ENCODE peak calls at places on chromosome 1, in seven cellular contexts. D is pancreas; Z is CD4-positive, CD25-positive, alpha-beta regulatory T cell; S is CD8-positive, alpha-beta T cell; H is mesenchymal stem cell; C is IMR-90; G is MM.1S. P is an unnamed sample.

GRCh38 chr1:36729716-36730510 is 247.2 kb upstream of the CSF3R start:
- DNase-seq in S (no peak), G (no peak), D (no peak), Z (no peak), C (no peak), H (no peak), P (no peak)

GRCh38 chr1:159058751-159059150 is 17.8 kb downstream of the AIM2 start:
- DNase-seq in G (no peak), D (no peak), S (no peak), Z (no peak), C (no peak), H (no peak), P (no peak)

GRCh38 chr1:38791892-38792291 is 67.7 kb downstream of the RRAGC start:
- DNase-seq in H (no peak), Z (no peak), D (no peak), G (no peak), C (no peak), S (no peak), P (no peak)

GRCh38 chr1:32878183-32878582 is 7.5 kb upstream of the FNDC5 start:
- DNase-seq in Z (no peak), S (no peak), C (peak), D (peak), G (no peak), H (no peak), P (no peak)

GRCh38 chr1:151157067-151157531 is 650 bp downstream of the TNFAIP8L2 start:
- DNase-seq in H (no peak), Z (peak), C (no peak), G (no peak), S (peak), D (no peak), P (peak)

GRCh38 chr1:225974454-225974853 is 24.7 kb downstream of the SDE2 start:
- DNase-seq in H (no peak), S (no peak), G (no peak), Z (no peak), D (no peak), C (no peak), P (no peak)

GRCh38 chr1:39407496-39407888 is 83.9 kb upstream of the BMP8A start:
- DNase-seq in Z (no peak), G (peak), C (no peak), H (peak), S (no peak), D (no peak), P (no peak)

GRCh38 chr1:246583448-246584185 is 17.4 kb downstream of the CNST start:
- DNase-seq in H (peak), S (no peak), Z (no peak), C (no peak), D (no peak), G (no peak), P (no peak)

GRCh38 chr1:28329395-28330153 is 734 bp downstream of the MED18 start:
- DNase-seq in D (peak), S (peak), Z (peak), H (peak), C (peak), G (peak), P (peak)

GRCh38 chr1:39799770-39800470 is 11.3 kb upstream of the BMP8B start:
- DNase-seq in D (peak), S (peak), Z (peak), C (peak), G (peak), H (peak), P (peak)

GRCh38 chr1:12475947-12476346 is 142.1 kb downstream of the DHRS3 start:
- DNase-seq in Z (no peak), D (no peak), H (peak), S (no peak), C (peak), G (no peak), P (no peak)

GRCh38 chr1:21335750-21336168 is 45.5 kb upstream of the ECE1 start:
- DNase-seq in Z (no peak), C (no peak), H (no peak), D (peak), S (no peak), G (no peak), P (peak)

GRCh38 chr1:58782308-58783089 is 1.3 kb downstream of the JUN start:
- DNase-seq in Z (peak), H (peak), G (peak), S (peak), C (peak), D (peak), P (peak)

GRCh38 chr1:28354121-28354520 is 15.4 kb upstream of the PHACTR4 start:
- DNase-seq in D (no peak), G (no peak), S (no peak), Z (no peak), H (peak), C (peak), P (no peak)

DNA sequence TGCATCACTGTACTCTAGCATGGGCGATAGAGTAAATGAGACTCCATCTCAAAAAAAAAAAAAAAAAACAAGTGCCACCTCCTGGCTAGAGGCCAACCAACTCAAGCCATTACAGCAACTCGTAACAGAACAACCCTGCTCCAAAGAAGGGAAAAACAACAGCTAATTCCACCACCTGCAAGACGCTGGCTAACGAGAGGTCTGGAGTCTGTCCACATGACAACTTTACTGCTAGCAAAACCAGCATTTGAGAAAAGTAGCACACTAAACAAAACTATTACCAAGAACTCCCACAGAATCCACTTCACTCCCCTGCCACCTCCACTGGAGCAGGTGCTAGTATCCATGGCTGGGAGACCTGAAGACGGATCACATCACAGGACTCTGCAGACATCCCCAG is 24.1 kb upstream of the EGLN1 start:
- DNase-seq in C (no peak), D (no peak), G (no peak), H (no peak), S (no peak), Z (no peak), P (no peak)
- H3K27ac ChIP-seq in C (no peak), D (no peak), G (no peak), H (no peak), S (no peak), Z (no peak), P (no peak)

GRCh38 chr1:179866616-179867015 is 11.0 kb downstream of the TOR1AIP2 start:
- DNase-seq in Z (no peak), S (no peak), D (no peak), C (no peak), G (no peak), H (no peak), P (no peak)

GRCh38 chr1:179856286-179856685 is 21.3 kb downstream of the TOR1AIP2 start:
- DNase-seq in S (no peak), Z (no peak), H (no peak), G (no peak), D (no peak), C (no peak), P (no peak)

GRCh38 chr1:179865377-179865776 is 12.2 kb downstream of the TOR1AIP2 start:
- DNase-seq in S (no peak), C (no peak), H (no peak), Z (no peak), D (no peak), G (no peak), P (no peak)

DNA sequence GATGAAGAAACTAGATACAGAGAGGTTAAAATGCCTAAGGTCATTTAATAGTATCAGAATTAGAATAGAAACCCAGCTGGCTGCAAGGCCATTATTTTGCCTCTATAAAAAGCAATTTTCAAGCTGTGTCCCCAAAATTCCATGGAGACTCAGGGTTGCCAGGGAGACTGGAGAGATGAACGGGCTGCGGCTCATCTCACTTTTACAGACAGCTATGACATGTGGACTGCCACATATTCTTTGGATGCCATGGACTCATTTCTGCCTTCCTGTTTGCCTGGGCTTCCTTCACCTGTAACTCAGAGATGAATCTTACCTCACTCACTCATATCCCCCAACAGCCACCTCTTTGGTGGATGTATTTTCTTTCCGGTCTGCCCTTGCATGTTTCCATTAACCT is 16.9 kb downstream of the TOR1AIP2 start:
- DNase-seq in D (no peak), H (no peak), S (no peak), C (no peak), Z (no peak), G (no peak), P (no peak)
- H3K4me3 ChIP-seq in D (no peak), H (no peak), S (no peak), C (no peak), Z (no peak), G (no peak), P (no peak)

DNA sequence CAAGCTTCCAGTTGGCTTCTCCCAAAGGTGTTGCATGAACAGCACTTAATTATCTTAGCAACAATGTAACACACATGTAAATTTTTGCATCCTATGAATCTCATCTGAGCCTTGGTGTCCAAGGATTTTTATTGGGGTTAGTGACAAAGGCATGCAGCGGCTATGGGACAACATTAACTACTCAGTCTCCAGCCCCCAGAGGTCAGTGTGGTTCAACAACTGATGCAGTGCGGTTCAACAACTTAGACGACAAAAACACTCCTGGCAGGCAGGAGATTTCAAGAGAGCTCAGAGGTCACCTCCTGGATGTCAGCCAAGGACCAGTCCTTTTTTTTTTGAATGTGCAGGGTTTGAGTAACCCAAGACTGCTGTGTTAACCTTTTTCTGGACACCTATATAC is 77.5 kb upstream of the HMCN1 start:
- DNase-seq in Z (no peak), C (no peak), H (no peak), S (no peak), G (no peak), D (no peak), P (no peak)
- H3K27ac ChIP-seq in Z (no peak), C (no peak), H (no peak), S (no peak), G (no peak), D (no peak), P (no peak)

DNA sequence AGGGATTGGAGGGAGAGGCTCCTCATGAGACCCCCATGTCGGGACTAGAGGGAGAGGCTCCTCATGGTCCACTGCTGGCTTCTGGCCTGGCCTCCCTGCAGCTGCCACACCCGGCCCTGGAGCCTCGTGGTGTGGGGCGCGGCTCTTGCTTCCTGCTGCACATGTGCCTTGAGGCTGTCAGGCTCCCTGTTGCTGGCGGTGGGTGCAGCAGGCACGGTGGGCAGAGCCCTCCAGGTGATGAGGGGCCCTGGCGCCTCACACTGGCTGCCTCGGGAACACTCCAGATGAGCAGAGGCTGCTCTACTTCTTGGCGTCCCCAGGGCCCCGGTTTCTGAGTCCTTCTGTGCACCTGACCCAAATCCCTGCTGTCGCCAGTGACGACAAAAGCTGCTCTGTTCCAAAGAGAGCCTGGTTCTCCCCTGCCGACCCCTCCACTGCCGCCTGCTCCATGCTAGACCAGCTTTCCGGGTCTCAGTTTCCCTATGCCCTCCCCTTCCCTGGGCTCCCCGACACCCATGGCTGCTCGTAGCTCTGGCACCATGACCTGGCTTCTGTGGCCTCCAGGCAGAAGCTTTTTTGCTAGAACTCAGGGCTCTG is 9.7 kb upstream of the ATAD3B start:
- DNase-seq in Z (no peak), D (no peak), C (no peak), H (no peak), S (no peak), G (peak), P (no peak)
- H3K4me3 ChIP-seq in Z (no peak), D (peak), C (no peak), H (no peak), S (no peak), G (peak), P (no peak)

GRCh38 chr1:167667536-167667935 is 37.5 kb downstream of the RCSD1 start:
- DNase-seq in D (no peak), G (no peak), Z (no peak), S (no peak), H (no peak), C (no peak), P (no peak)
- H3K27ac ChIP-seq in D (no peak), G (no peak), Z (peak), S (no peak), H (no peak), C (no peak), P (peak)

GRCh38 chr1:161159915-161160248 is 582 bp downstream of the USP21 start:
- DNase-seq in Z (peak), H (no peak), C (no peak), D (no peak), S (no peak), G (no peak), P (no peak)

GRCh38 chr1:161159087-161159914 is at the start of gene USP21:
- DNase-seq in H (peak), D (peak), S (peak), G (peak), Z (peak), C (peak), P (peak)

GRCh38 chr1:161157867-161158266 is 1.4 kb upstream of the USP21 start:
- DNase-seq in S (no peak), Z (no peak), C (no peak), G (no peak), H (no peak), D (no peak), P (peak)

GRCh38 chr1:161160763-161161162 is 1.5 kb downstream of the USP21 start:
- DNase-seq in G (no peak), C (no peak), Z (no peak), D (no peak), S (no peak), H (no peak), P (no peak)

DNA sequence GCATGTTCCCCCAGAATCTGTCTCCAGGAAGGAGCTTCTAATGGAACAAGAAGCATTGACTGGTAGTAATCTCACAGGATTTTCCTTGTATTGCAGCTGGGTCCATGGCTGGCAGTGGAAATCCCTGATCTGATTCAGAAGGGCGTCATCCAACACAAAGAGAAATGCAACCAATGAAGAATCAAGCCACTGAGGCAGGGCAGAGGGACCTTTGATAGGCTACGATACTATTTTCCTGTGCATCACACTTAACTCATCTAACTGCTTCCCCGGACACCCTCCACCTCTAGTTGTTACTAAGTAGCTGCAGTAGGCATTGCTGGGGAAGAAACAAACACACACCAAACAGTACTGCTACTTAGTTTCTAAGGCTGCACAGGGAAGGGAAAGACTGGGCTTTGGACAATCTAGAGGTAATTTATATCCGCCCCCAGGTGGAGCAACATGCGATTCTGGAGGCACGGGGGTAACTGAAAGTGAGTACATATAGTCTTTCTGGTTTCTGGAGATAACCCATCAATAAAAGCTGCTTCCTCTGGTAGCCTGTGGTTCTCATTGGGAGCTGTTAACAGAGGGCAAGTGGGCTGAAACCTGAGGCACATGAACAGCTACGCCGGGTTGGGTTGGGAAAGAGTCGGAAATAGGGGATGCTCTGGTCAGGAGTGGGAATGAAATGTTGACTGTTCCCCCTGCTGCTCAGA is 834 bp upstream of the USP21 start:
- DNase-seq in Z (no peak), H (no peak), C (no peak), G (peak), D (no peak), S (no peak), P (no peak)
- H3K4me3 ChIP-seq in Z (peak), H (no peak), C (no peak), G (peak), D (peak), S (peak), P (peak)

GRCh38 chr1:229229721-229230135 is 41.2 kb upstream of the RAB4A start:
- DNase-seq in C (no peak), H (peak), S (no peak), D (no peak), Z (no peak), G (peak), P (no peak)
- H3K27ac ChIP-seq in C (no peak), H (no peak), S (no peak), D (peak), Z (no peak), G (no peak), P (no peak)

GRCh38 chr1:45331436-45332345 is 5.0 kb downstream of the HPDL start:
- DNase-seq in C (no peak), H (no peak), S (no peak), Z (no peak), D (no peak), G (no peak), P (no peak)

GRCh38 chr1:45328680-45329079 is 2.0 kb downstream of the HPDL start:
- DNase-seq in C (no peak), H (no peak), G (no peak), D (no peak), S (no peak), Z (no peak), P (no peak)

GRCh38 chr1:45327644-45328515 is 1.2 kb downstream of the HPDL start:
- DNase-seq in D (no peak), H (no peak), C (no peak), S (no peak), G (no peak), Z (peak), P (no peak)

GRCh38 chr1:45326627-45327591 is at the start of gene HPDL:
- DNase-seq in S (peak), H (peak), D (peak), C (peak), G (peak), Z (peak), P (no peak)

GRCh38 chr1:45329445-45329844 is 2.8 kb downstream of the HPDL start:
- DNase-seq in Z (no peak), D (no peak), S (no peak), G (no peak), H (no peak), C (no peak), P (no peak)
- H3K4me3 ChIP-seq in Z (no peak), D (no peak), S (no peak), G (no peak), H (no peak), C (no peak), P (no peak)

GRCh38 chr1:206705187-206705586 is 20.5 kb downstream of the MAPKAPK2 start:
- DNase-seq in Z (no peak), C (peak), D (no peak), S (no peak), G (no peak), H (peak), P (no peak)

GRCh38 chr1:206703647-206704046 is 18.9 kb downstream of the MAPKAPK2 start:
- DNase-seq in S (peak), C (peak), H (no peak), Z (peak), G (peak), D (no peak), P (no peak)

GRCh38 chr1:206700445-206701036 is 15.8 kb downstream of the MAPKAPK2 start:
- DNase-seq in G (no peak), Z (no peak), C (peak), S (no peak), D (no peak), H (peak), P (no peak)

GRCh38 chr1:206704239-206704638 is 19.5 kb downstream of the MAPKAPK2 start:
- DNase-seq in C (no peak), S (no peak), D (no peak), H (no peak), G (no peak), Z (peak), P (no peak)

DNA sequence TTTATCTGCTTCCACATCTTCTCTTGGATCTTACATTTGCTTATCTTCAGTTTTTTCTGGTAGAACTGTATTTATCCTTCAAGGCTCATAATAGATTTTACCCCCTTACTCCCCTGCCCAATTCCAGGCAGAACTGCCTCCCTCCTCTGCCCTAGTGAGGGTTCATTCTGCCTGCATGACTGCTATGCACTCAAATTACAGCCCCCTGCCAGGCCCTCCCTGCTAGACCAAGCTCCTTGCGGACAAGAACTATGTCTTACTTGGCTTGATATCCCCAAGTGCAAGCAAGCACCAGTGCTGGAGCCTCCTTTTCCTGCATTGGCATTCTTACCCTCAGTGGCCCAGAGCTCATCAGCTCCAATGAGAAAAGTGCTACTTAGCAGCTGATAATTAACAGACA is 18.1 kb downstream of the MAPKAPK2 start:
- DNase-seq in G (no peak), D (peak), Z (no peak), H (no peak), C (no peak), S (no peak), P (no peak)
- H3K27ac ChIP-seq in G (no peak), D (no peak), Z (no peak), H (no peak), C (no peak), S (no peak), P (no peak)

GRCh38 chr1:29825941-29826415 is 589.7 kb downstream of the PTPRU start:
- DNase-seq in C (no peak), D (no peak), G (no peak), H (no peak), Z (no peak), S (no peak), P (no peak)
- H3K4me3 ChIP-seq in C (no peak), D (no peak), G (no peak), H (no peak), Z (no peak), S (no peak), P (no peak)